ENCODE peak calls at places on chromosomes 11 and 22, in six cellular contexts. G, R, P, M, Y and H are unnamed samples.

GRCh38 chr11:117919326-117920275 is 9.6 kb downstream of the TMPRSS13 start:
- DNase-seq in P (no peak), Y (no peak), R (no peak), G (peak), M (no peak), H (no peak)

GRCh38 chr11:130121430-130121978 is 38.1 kb upstream of the ST14 start:
- DNase-seq in R (peak), M (peak), P (no peak), Y (peak), G (peak), H (no peak)

GRCh38 chr11:127199306-127199801 is 198.8 kb upstream of the KIRREL3 start:
- DNase-seq in P (no peak), G (peak), M (no peak), R (no peak), Y (no peak), H (no peak)

GRCh38 chr11:121464352-121464946 is 11.7 kb upstream of the SORL1-AS1 start:
- DNase-seq in G (peak), R (peak), P (peak), Y (peak), M (peak), H (no peak)

GRCh38 chr22:35641494-35642120 is 6.6 kb upstream of the APOL6 start:
- DNase-seq in P (no peak), Y (no peak), M (no peak), R (no peak), G (no peak), H (no peak)

GRCh38 chr11:92311616-92312449 is 87.2 kb downstream of the FAT3 start:
- DNase-seq in G (peak), M (no peak), Y (peak), R (no peak), P (no peak), H (peak)

GRCh38 chr11:94767701-94768601 is at the start of gene AMOTL1:
- DNase-seq in G (peak), M (peak), Y (peak), P (peak), R (peak), H (peak)

GRCh38 chr22:37508431-37508963 is 10.7 kb downstream of the CARD10 start:
- DNase-seq in G (peak), Y (no peak), P (no peak), R (no peak), M (no peak), H (no peak)

GRCh38 chr22:21964918-21965484 is 12.4 kb upstream of the PPM1F start:
- DNase-seq in P (no peak), R (no peak), G (no peak), Y (no peak), M (no peak), H (no peak)

GRCh38 chr11:111344032-111344431 is 35.0 kb downstream of the POU2AF1 start:
- DNase-seq in M (peak), G (peak), Y (peak), R (no peak), P (no peak), H (no peak)

GRCh38 chr11:130131957-130132850 is 27.4 kb upstream of the ST14 start:
- DNase-seq in P (peak), G (peak), R (no peak), M (peak), Y (peak), H (peak)

GRCh38 chr11:132064987-132065620 is 694.7 kb downstream of the NTM start:
- DNase-seq in P (no peak), M (peak), Y (peak), R (peak), G (peak), H (no peak)

GRCh38 chr11:15493066-15493465 is 378.3 kb downstream of the INSC start:
- DNase-seq in R (peak), G (no peak), P (no peak), M (no peak), Y (no peak), H (no peak)

GRCh38 chr11:104623518-104623917 is 274.7 kb downstream of the CASP12 start:
- DNase-seq in P (no peak), Y (peak), G (peak), M (peak), R (no peak), H (no peak)

GRCh38 chr11:117597083-117597482 is 199.9 kb downstream of the DSCAML1 start:
- DNase-seq in P (peak), G (peak), Y (peak), M (no peak), R (no peak), H (peak)

GRCh38 chr11:76574406-76574805 is 96.1 kb downstream of the LRRC32 start:
- DNase-seq in M (no peak), Y (peak), R (no peak), G (no peak), P (no peak), H (no peak)

GRCh38 chr11:132358573-132358953 is 988.1 kb downstream of the NTM start:
- DNase-seq in P (no peak), G (no peak), M (no peak), Y (no peak), R (no peak), H (no peak)

GRCh38 chr11:130513132-130513531 is 64.7 kb downstream of the ADAMTS15 start:
- DNase-seq in M (no peak), G (no peak), R (no peak), P (peak), Y (no peak), H (no peak)

GRCh38 chr11:82775736-82776346 is 42.2 kb upstream of the FAM181B start:
- DNase-seq in M (peak), G (peak), R (no peak), Y (peak), P (no peak), H (no peak)

GRCh38 chr11:71423181-71423790 is 24.9 kb downstream of the DHCR7 start:
- DNase-seq in P (no peak), R (no peak), Y (no peak), M (no peak), G (no peak), H (no peak)

GRCh38 chr11:2538951-2539735 is 94.3 kb downstream of the KCNQ1 start:
- DNase-seq in Y (no peak), G (no peak), P (no peak), R (no peak), M (no peak), H (no peak)

GRCh38 chr22:47192106-47192650 is 429.7 kb downstream of the TBC1D22A start:
- DNase-seq in M (no peak), R (no peak), P (peak), Y (no peak), G (no peak), H (no peak)

GRCh38 chr11:74134661-74135515 is 35.9 kb downstream of the C2CD3 start:
- DNase-seq in Y (no peak), M (peak), R (no peak), P (no peak), G (peak), H (no peak)

GRCh38 chr22:19607198-19608113 is 83.2 kb upstream of the CLDN5 start:
- DNase-seq in Y (peak), P (peak), G (peak), M (no peak), R (no peak), H (peak)

GRCh38 chr11:120354068-120354467 is 17.9 kb downstream of the ARHGEF12 start:
- DNase-seq in P (no peak), R (no peak), G (no peak), Y (peak), M (no peak), H (peak)

GRCh38 chr11:20782771-20783170 is 113.4 kb downstream of the NELL1 start:
- DNase-seq in R (no peak), P (no peak), M (no peak), Y (no peak), G (no peak), H (no peak)

GRCh38 chr11:101441747-101442146 is 142.1 kb downstream of the TRPC6 start:
- DNase-seq in R (no peak), P (peak), M (no peak), G (no peak), Y (no peak), H (no peak)

GRCh38 chr11:7892751-7893356 is 38.2 kb downstream of the OR10A6 start:
- DNase-seq in Y (peak), G (peak), P (no peak), R (no peak), M (peak), H (peak)

GRCh38 chr11:78949976-78950690 is 375.5 kb upstream of the NARS2 start:
- DNase-seq in Y (no peak), M (no peak), P (no peak), G (no peak), R (no peak), H (no peak)

GRCh38 chr11:118625036-118625690 is 17.7 kb downstream of the PHLDB1 start:
- DNase-seq in M (no peak), G (no peak), R (no peak), P (no peak), Y (no peak), H (no peak)

GRCh38 chr11:129023968-129024676 is 81.5 kb upstream of the TP53AIP1 start:
- DNase-seq in Y (peak), G (peak), P (no peak), R (peak), M (no peak), H (peak)

GRCh38 chr11:34235591-34236071 is 122.2 kb downstream of the ABTB2 start:
- DNase-seq in P (no peak), Y (no peak), G (no peak), M (no peak), R (no peak), H (no peak)

GRCh38 chr22:46833228-46833627 is 70.8 kb downstream of the TBC1D22A start:
- DNase-seq in G (peak), P (no peak), R (no peak), Y (peak), M (no peak), H (peak)

GRCh38 chr11:92893276-92893675 is 76.2 kb upstream of the MTNR1B start:
- DNase-seq in R (no peak), Y (no peak), P (no peak), G (no peak), M (no peak), H (no peak)